ENCODE peak calls at places on chromosomes 2 and 18, in eight cellular contexts. W, M, J, O, K, F, A and U are unnamed samples.

GRCh38 chr2:28644760-28645159 is 106.9 kb upstream of the PPP1CB start:
- DNase-seq in W (no peak), M (no peak), J (no peak), O (no peak), K (no peak), F (no peak), A (no peak), U (no peak)

GRCh38 chr2:10144771-10145518 is 22.4 kb downstream of the RRM2 start:
- DNase-seq in W (no peak), M (no peak), J (no peak), O (no peak), K (no peak), F (no peak), A (no peak), U (peak)

GRCh38 chr18:365651-366050 is 97.8 kb upstream of the THOC1 start:
- DNase-seq in W (no peak), M (no peak), J (no peak), O (no peak), K (no peak), F (no peak), A (no peak), U (no peak)

GRCh38 chr2:85754313-85755095 is 713 bp downstream of the ATOH8 start:
- DNase-seq in W (no peak), M (peak), J (no peak), O (no peak), K (no peak), F (no peak), A (no peak), U (no peak)

GRCh38 chr2:9379372-9379725 is 44.0 kb downstream of the ITGB1BP1 start:
- DNase-seq in W (no peak), M (no peak), J (no peak), O (no peak), K (no peak), F (no peak), A (no peak), U (no peak)

GRCh38 chr2:240325654-240326031 is 109.8 kb upstream of the GPC1 start:
- DNase-seq in W (no peak), M (no peak), J (no peak), O (no peak), K (no peak), F (no peak), A (no peak), U (no peak)

GRCh38 chr2:71348302-71348701 is 16.7 kb downstream of the ZNF638 start:
- DNase-seq in W (no peak), M (no peak), J (no peak), O (no peak), K (no peak), F (no peak), A (no peak), U (no peak)

GRCh38 chr2:191641609-191642008 is 36.3 kb upstream of the NABP1 start:
- DNase-seq in W (no peak), M (no peak), J (no peak), O (no peak), K (no peak), F (no peak), A (no peak), U (no peak)

GRCh38 chr18:36580874-36581750 is 247.7 kb downstream of the TPGS2 start:
- DNase-seq in W (no peak), M (no peak), J (no peak), O (no peak), K (no peak), F (no peak), A (no peak), U (no peak)

GRCh38 chr2:26584656-26585055 is 56.5 kb downstream of the CIB4 start:
- DNase-seq in W (no peak), M (no peak), J (no peak), O (no peak), K (no peak), F (no peak), A (no peak), U (peak)

GRCh38 chr2:9266711-9267110 is 60.1 kb downstream of the ASAP2 start:
- DNase-seq in W (no peak), M (no peak), J (no peak), O (no peak), K (no peak), F (no peak), A (no peak), U (no peak)

GRCh38 chr2:235390108-235390815 is 103.6 kb upstream of the AGAP1 start:
- DNase-seq in W (no peak), M (no peak), J (no peak), O (no peak), K (no peak), F (no peak), A (peak), U (no peak)

GRCh38 chr18:79478484-79479113 is 82.9 kb downstream of the NFATC1 start:
- DNase-seq in W (no peak), M (no peak), J (no peak), O (no peak), K (no peak), F (no peak), A (no peak), U (peak)

GRCh38 chr18:50870138-50870845 is 8.6 kb upstream of the ME2 start:
- DNase-seq in W (no peak), M (no peak), J (no peak), O (no peak), K (no peak), F (no peak), A (no peak), U (no peak)

GRCh38 chr2:122643725-122644329 is 888.4 kb downstream of the TSN start:
- DNase-seq in W (no peak), M (no peak), J (no peak), O (no peak), K (no peak), F (no peak), A (no peak), U (no peak)

GRCh38 chr2:12661472-12661871 is 55.3 kb upstream of the TRIB2 start:
- DNase-seq in W (no peak), M (no peak), J (no peak), O (no peak), K (no peak), F (no peak), A (no peak), U (no peak)

GRCh38 chr18:78735131-78736014 is 244.2 kb upstream of the SALL3 start:
- DNase-seq in W (no peak), M (peak), J (no peak), O (peak), K (no peak), F (no peak), A (no peak), U (peak)

GRCh38 chr2:177334940-177335543 is 57.5 kb upstream of the AGPS start:
- DNase-seq in W (no peak), M (no peak), J (no peak), O (no peak), K (peak), F (no peak), A (no peak), U (no peak)

GRCh38 chr18:63216911-63217311 is 102.7 kb downstream of the BCL2 start:
- DNase-seq in W (no peak), M (no peak), J (no peak), O (no peak), K (no peak), F (no peak), A (no peak), U (no peak)

GRCh38 chr18:42157420-42157819 is 202.4 kb downstream of the PIK3C3 start:
- DNase-seq in W (no peak), M (no peak), J (no peak), O (no peak), K (no peak), F (no peak), A (no peak), U (no peak)

GRCh38 chr2:240685771-240686371 is 3.2 kb upstream of the AQP12B start:
- DNase-seq in W (peak), M (no peak), J (no peak), O (no peak), K (peak), F (no peak), A (no peak), U (no peak)

GRCh38 chr2:232761301-232761907 is 15.0 kb downstream of the KCNJ13 start:
- DNase-seq in W (no peak), M (peak), J (no peak), O (no peak), K (no peak), F (no peak), A (no peak), U (no peak)

GRCh38 chr2:149661844-149662243 is 74.3 kb upstream of the MMADHC start:
- DNase-seq in W (no peak), M (peak), J (no peak), O (no peak), K (no peak), F (no peak), A (no peak), U (no peak)

GRCh38 chr2:46306320-46306719 is 9.1 kb downstream of the EPAS1 start:
- DNase-seq in W (no peak), M (no peak), J (no peak), O (no peak), K (no peak), F (no peak), A (no peak), U (no peak)
- TF ChIP-seq POLR2AphosphoS5 in W (no peak), M (peak), J (no peak), O (no peak), K (no peak), F (no peak), A (no peak), U (no peak)

DNA sequence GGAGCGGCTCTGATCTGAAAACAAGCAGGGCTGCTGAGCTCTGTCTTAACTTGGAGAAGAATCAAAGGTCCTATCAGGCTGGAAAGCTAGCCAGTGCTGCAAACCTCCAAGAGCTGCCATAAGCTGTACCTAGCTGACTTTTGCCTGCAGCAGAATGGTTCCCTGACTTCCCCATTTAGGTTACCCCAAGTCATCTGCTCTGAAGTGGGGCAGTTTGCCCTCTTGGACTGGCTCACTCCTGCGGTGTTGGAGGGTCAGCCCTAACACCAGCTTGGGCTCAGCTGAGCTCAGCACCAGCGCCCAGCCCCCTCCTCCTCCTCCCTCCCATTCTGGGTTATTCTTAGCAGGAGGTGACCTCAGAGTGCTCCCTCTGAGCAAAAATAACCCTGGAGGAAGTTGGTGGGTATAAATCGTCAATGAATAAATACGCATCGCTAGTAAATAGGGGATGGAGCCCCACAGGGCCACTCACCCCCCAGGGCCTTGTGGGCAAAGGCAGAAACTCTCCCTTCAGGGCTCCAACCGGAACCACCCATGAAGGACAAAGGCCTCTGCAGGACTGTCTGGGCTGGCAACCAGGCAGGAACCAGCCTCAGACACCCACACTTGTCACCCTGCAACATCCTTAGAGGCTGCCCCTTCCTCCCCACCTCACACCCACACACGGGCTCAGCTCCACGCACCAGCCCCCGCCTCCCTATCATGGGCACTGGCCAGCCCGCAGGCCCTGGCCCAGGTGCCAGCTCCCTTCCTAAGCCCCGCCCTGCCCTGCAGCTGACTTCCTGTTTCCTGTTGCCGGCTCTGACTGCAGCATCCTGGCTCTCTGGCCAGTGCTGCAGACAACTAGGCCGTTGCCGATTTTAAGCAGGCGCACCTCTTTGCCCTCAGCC is 46.9 kb downstream of the DNMT3A start:
- DNase-seq in W (peak), M (peak), J (peak), O (peak), K (no peak), F (no peak), A (no peak), U (peak)
- TF ChIP-seq POLR2A in W (peak), M (no peak), J (peak), O (no peak), K (no peak), F (no peak), A (peak), U (no peak)

DNA sequence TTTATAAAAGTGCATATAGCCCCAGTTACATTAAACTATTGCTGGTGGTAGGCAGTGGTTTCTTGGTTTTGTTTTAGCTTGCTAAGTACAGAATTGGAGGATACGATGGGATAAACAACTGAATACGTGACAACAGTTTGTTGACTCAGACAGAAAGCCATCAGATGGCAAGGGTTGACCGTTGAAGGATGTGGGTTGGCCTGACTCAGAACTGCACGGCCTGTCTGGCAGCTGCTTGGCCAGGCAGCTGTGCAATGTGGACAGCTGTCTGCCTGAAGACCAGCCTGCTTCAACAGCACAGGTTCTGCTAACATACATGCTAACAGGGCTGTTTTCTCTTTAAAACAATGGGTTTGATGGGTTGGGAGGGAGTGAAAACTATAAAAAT is 46.6 kb downstream of the PRKRA start:
- DNase-seq in W (peak), M (no peak), J (peak), O (peak), K (peak), F (no peak), A (peak), U (no peak)
- TF ChIP-seq POLR2AphosphoS5 in W (peak), M (no peak), J (peak), O (no peak), K (peak), F (no peak), A (peak), U (no peak)

GRCh38 chr2:40466332-40466731 is 14.4 kb upstream of the SLC8A1 start:
- DNase-seq in W (no peak), M (no peak), J (no peak), O (no peak), K (no peak), F (no peak), A (no peak), U (no peak)
- TF ChIP-seq POLR2A in W (no peak), M (no peak), J (no peak), O (no peak), K (no peak), F (no peak), A (no peak), U (no peak)